ENCODE peak calls at places on chromosome 12, in six cellular contexts. F, S, X, C, E and P are unnamed samples.

GRCh38 chr12:70845268-70845667 is 75.3 kb downstream of the PTPRR start:
- DNase-seq in F (no peak), S (no peak), X (no peak), C (no peak), E (no peak), P (no peak)

GRCh38 chr12:5945071-5946008 is at the start of gene ANO2:
- DNase-seq in F (no peak), S (no peak), X (peak; percentile 27), C (no peak), E (no peak), P (no peak)

GRCh38 chr12:109999983-110000505 is 814 bp downstream of the ANKRD13A start:
- DNase-seq in F (no peak), S (no peak), X (no peak), C (no peak), E (no peak), P (no peak)

GRCh38 chr12:19304149-19304780 is 135.0 kb upstream of the AEBP2 start:
- DNase-seq in F (no peak), S (no peak), X (no peak), C (no peak), E (no peak), P (no peak)

GRCh38 chr12:30753233-30753632 is 1.5 kb downstream of the CAPRIN2 start:
- DNase-seq in F (no peak), S (no peak), X (no peak), C (peak; percentile 60), E (no peak), P (no peak)

GRCh38 chr12:7679251-7680045 is 13.7 kb upstream of the APOBEC1 start:
- DNase-seq in F (no peak), S (no peak), X (no peak), C (no peak), E (no peak), P (no peak)

GRCh38 chr12:63068857-63069442 is 82.1 kb downstream of the AVPR1A start:
- DNase-seq in F (no peak), S (no peak), X (no peak), C (peak; percentile 71), E (no peak), P (no peak)

GRCh38 chr12:47779301-47779942 is 6.4 kb downstream of the SLC48A1 start:
- DNase-seq in F (peak; percentile 93), S (peak; percentile 96), X (peak; percentile 91), C (peak; percentile 86), E (peak; percentile 94), P (peak; percentile 93)

GRCh38 chr12:127294651-127295205 is 972.2 kb upstream of the TMEM132C start:
- DNase-seq in F (no peak), S (no peak), X (no peak), C (no peak), E (no peak), P (no peak)

GRCh38 chr12:61213646-61214045 is 1046.6 kb upstream of the USP15 start:
- DNase-seq in F (no peak), S (no peak), X (no peak), C (no peak), E (no peak), P (no peak)

GRCh38 chr12:74449872-74450271 is 87.8 kb upstream of the ATXN7L3B start:
- DNase-seq in F (no peak), S (no peak), X (no peak), C (no peak), E (no peak), P (no peak)

GRCh38 chr12:107331912-107332311 is 238.6 kb upstream of the CRY1 start:
- DNase-seq in F (no peak), S (no peak), X (no peak), C (no peak), E (no peak), P (no peak)

GRCh38 chr12:106760184-106760531 is 14.3 kb upstream of the RIC8B start:
- DNase-seq in F (no peak), S (no peak), X (no peak), C (no peak), E (no peak), P (no peak)

GRCh38 chr12:46088040-46088439 is 97.7 kb upstream of the SCAF11 start:
- DNase-seq in F (no peak), S (no peak), X (no peak), C (no peak), E (no peak), P (no peak)

GRCh38 chr12:14111230-14111865 is 129.9 kb upstream of the GRIN2B start:
- DNase-seq in F (no peak), S (no peak), X (no peak), C (peak; percentile 39), E (no peak), P (no peak)

GRCh38 chr12:67599691-67600090 is 48.9 kb upstream of the DYRK2 start:
- DNase-seq in F (no peak), S (no peak), X (no peak), C (no peak), E (no peak), P (no peak)

GRCh38 chr12:42490261-42490842 is 99.2 kb downstream of the PRICKLE1 start:
- DNase-seq in F (no peak), S (no peak), X (no peak), C (no peak), E (no peak), P (no peak)

GRCh38 chr12:5581616-5582367 is 149.9 kb downstream of the NTF3 start:
- DNase-seq in F (no peak), S (no peak), X (no peak), C (no peak), E (no peak), P (no peak)

GRCh38 chr12:108815369-108815768 is 42.0 kb downstream of the SSH1 start:
- DNase-seq in F (no peak), S (no peak), X (no peak), C (no peak), E (no peak), P (no peak)

GRCh38 chr12:124940393-124941169 is 26.1 kb upstream of the UBC start:
- DNase-seq in F (peak; percentile 93), S (peak; percentile 89), X (peak; percentile 89), C (peak; percentile 96), E (peak; percentile 96), P (peak; percentile 94)

DNA sequence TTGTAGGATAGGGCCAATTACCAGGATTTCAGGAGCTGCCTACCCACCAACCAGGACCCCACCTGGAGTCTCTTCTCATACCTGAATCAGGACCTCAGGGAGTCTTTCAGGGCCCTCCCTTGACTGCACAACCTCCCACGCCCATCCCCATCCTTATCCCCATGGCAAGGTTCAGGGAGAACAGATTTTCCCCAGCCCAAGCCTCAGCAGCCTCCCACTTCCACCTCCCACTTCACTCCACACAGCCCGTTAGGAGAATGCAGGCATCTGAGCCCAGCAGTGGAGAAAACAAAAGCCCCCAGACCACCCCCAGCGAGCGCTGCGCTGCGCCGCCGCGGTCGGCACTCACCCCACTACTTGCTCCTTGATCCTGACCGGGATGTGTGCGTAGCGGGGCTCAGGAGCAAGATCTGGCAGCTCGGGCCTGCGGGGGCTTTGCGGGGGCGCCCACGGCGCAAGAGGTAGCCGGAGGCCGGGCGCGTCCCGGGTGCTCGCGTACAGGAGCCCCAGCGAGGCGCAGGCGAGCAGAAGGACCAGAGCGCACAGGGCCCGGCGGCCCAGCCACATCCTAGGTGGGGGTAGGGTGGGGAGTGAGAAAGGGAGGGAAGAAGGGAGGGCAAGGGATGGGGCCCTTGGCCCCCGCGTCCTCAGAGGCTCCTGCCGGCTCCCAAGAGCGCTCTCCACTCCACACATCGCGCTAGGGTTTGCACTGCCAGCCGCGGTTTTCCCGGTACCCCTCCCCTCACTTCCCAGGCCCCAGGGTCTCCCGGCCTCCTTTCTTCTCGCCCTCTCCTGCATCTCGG is 1.2 kb downstream of the B4GALNT1 start:
- DNase-seq in F (no peak), S (no peak), X (no peak), C (no peak), E (peak; percentile 61), P (peak; percentile 68)
- H3K4me3 ChIP-seq in F (peak overlapping the region; percentile 39), S (peak overlapping the region; percentile 62), X (peak overlapping the region; percentile 64), C (peak overlapping the region; percentile 83), E (peak overlapping the region; percentile 54), P (peak overlapping the region; percentile 92)

GRCh38 chr12:64780220-64780530 is 21.0 kb upstream of the GNS start:
- DNase-seq in F (no peak), S (no peak), X (no peak), C (no peak), E (no peak), P (no peak)

GRCh38 chr12:64782181-64782580 is 23.0 kb upstream of the GNS start:
- DNase-seq in F (no peak), S (no peak), X (no peak), C (no peak), E (no peak), P (no peak)

GRCh38 chr12:64781374-64782029 is 22.3 kb upstream of the GNS start:
- DNase-seq in F (no peak), S (no peak), X (no peak), C (no peak), E (no peak), P (no peak)

GRCh38 chr12:64779349-64779974 is 20.3 kb upstream of the GNS start:
- DNase-seq in F (no peak), S (no peak), X (no peak), C (no peak), E (no peak), P (no peak)

DNA sequence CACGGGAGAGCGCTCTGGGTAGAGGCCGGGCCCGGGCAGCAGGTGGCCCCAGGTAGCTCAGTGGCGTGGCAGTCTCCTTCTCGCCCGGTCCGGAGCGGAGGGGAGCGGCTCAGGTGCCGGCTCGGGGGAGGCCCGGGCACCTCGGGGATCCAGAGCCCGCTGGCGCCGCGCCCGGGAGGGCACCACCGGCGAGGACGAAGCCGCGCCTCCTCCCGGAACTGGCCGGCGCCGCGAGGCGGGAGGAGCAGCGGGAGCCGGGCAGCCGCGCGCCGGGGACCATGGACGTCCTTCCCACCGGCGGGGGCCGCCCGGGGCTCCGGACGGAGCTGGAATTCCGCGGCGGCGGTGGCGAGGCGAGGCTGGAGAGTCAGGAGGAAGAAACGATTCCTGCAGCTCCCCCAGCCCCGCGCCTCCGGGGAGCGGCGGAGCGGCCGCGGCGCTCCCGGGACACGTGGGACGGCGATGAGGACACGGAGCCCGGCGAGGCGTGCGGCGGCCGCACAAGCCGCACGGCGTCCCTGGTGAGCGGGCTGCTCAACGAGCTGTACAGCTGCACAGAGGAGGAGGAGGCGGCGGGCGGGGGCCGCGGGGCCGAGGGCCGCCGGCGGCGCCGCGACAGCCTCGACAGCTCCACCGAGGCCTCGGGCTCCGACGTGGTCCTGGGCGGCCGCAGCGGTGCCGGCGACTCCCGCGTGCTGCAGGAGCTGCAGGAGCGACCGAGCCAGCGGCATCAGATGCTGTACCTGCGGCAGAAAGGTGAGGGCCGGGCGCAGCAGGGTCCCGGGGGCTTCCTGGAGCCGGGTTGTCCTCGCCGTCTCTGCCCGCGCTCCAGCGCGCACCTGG is 21.5 kb upstream of the GNS start:
- DNase-seq in F (no peak), S (no peak), X (peak; percentile 53), C (peak; percentile 33), E (peak; percentile 64), P (no peak)
- H3K27ac ChIP-seq in F (peak overlapping the region; percentile 73), S (no peak overlapping the region), X (peak overlapping the region; percentile 11), C (peak overlapping the region; percentile 88), E (no peak overlapping the region), P (peak overlapping the region; percentile 12)

GRCh38 chr12:2084553-2085296 is 31.9 kb downstream of the CACNA1C start:
- DNase-seq in F (no peak), S (peak; percentile 48), X (no peak), C (no peak), E (no peak), P (peak; percentile 88)
- H3K4me3 ChIP-seq in F (no peak overlapping the region), S (no peak overlapping the region), X (no peak overlapping the region), C (no peak overlapping the region), E (no peak overlapping the region), P (no peak overlapping the region)

DNA sequence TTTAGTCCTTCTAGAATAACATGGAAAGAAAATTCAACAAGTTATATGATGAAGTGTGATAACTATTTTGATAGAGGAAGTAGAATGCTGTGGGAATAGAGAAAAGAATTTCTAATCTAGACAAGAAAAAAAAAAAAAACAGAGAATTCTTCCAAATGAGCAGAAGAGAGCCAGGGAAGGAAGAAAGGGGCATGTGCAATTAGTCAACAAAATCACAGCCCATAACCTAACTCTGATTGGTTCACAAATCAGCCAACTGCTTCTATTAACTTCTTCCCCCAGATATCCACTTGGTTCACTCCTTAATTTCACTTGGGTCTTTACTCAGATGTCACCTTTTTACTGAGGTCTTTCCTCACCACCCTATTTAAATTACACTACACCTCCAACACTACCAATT is 69.5 kb downstream of the BTG1 start:
- DNase-seq in F (no peak), S (no peak), X (no peak), C (no peak), E (no peak), P (no peak)
- H3K27ac ChIP-seq in F (no peak overlapping the region), S (no peak overlapping the region), X (peak overlapping the region; percentile 22), C (peak overlapping the region; percentile 87), E (no peak overlapping the region), P (no peak overlapping the region)